ENCODE peak calls at places on chromosome 3, in five cellular contexts. X is neural crest cell, O is tibial nerve, S is NCI-H1092 treated with DMSO at 0.1 percent for 48 hours, W is fibroblast of the aortic adventitia. R is an unnamed sample.

GRCh38 chr3:81426826-81427565 is 334.4 kb downstream of the GBE1 start:
- DNase-seq in X (no peak), O (no peak), S (no peak), W (no peak), R (no peak)

GRCh38 chr3:195150194-195151118 is 120.5 kb downstream of the XXYLT1 start:
- DNase-seq in X (peak), O (no peak), S (peak), W (peak), R (peak)

GRCh38 chr3:184647405-184647936 is 64.4 kb downstream of the MAGEF1 start:
- DNase-seq in X (no peak), O (no peak), S (no peak), W (no peak), R (no peak)

GRCh38 chr3:10742031-10742671 is 73.9 kb upstream of the SLC6A11 start:
- DNase-seq in X (no peak), O (no peak), S (no peak), W (no peak), R (no peak)

GRCh38 chr3:114933407-114933806 is 213.7 kb downstream of the ZBTB20 start:
- DNase-seq in X (no peak), O (no peak), S (no peak), W (no peak), R (no peak)

GRCh38 chr3:11452988-11453847 is 181.0 kb downstream of the ATG7 start:
- DNase-seq in X (no peak), O (no peak), S (no peak), W (peak), R (no peak)

GRCh38 chr3:62911531-62911930 is 36.3 kb upstream of the CADPS start:
- DNase-seq in X (no peak), O (no peak), S (no peak), W (no peak), R (no peak)

GRCh38 chr3:18372786-18373405 is 52.2 kb downstream of the SATB1 start:
- DNase-seq in X (no peak), O (no peak), S (no peak), W (no peak), R (no peak)

GRCh38 chr3:130728037-130728436 is 18.6 kb downstream of the PIK3R4 start:
- DNase-seq in X (no peak), O (no peak), S (no peak), W (no peak), R (no peak)

GRCh38 chr3:128804017-128804816 is 75.2 kb upstream of the ACAD9 start:
- DNase-seq in X (no peak), O (no peak), S (no peak), W (peak), R (no peak)

GRCh38 chr3:127750226-127751031 is 71.9 kb downstream of the MGLL start:
- DNase-seq in X (no peak), O (no peak), S (peak), W (peak), R (peak)

GRCh38 chr3:35322070-35322469 is 317.3 kb upstream of the ARPP21 start:
- DNase-seq in X (no peak), O (no peak), S (no peak), W (peak), R (no peak)

GRCh38 chr3:36362973-36363372 is 17.3 kb upstream of the STAC start:
- DNase-seq in X (no peak), O (no peak), S (no peak), W (peak), R (peak)

GRCh38 chr3:23036728-23037127 is 166.4 kb upstream of the UBE2E2 start:
- DNase-seq in X (no peak), O (no peak), S (no peak), W (peak), R (no peak)

GRCh38 chr3:179181993-179182551 is 33.9 kb downstream of the PIK3CA start:
- DNase-seq in X (no peak), O (no peak), S (no peak), W (no peak), R (no peak)

GRCh38 chr3:38698760-38699159 is 49.3 kb upstream of the SCN5A start:
- DNase-seq in X (no peak), O (no peak), S (no peak), W (no peak), R (no peak)

GRCh38 chr3:146803746-146804145 is 198.6 kb upstream of the PLSCR5 start:
- DNase-seq in X (no peak), O (peak), S (no peak), W (peak), R (no peak)

GRCh38 chr3:14989943-14990753 is 42.8 kb downstream of the NR2C2 start:
- DNase-seq in X (no peak), O (no peak), S (peak), W (peak), R (no peak)

R was measured in pancreas.